ENCODE peak calls at places on chromosomes 4 and X, in nine cellular contexts. D is GM23248, O is PC-3, U is GM23338, N is hepatocyte, G is HCT116, K is SK-N-SH, X is OCI-LY7, L is neural progenitor cell. J is an unnamed sample.

GRCh38 chr4:69951602-69952001 is 13.9 kb downstream of the CSN2 start:
- DNase-seq in D (no peak), O (no peak), U (no peak), N (no peak), G (no peak), K (no peak), X (no peak), L (no peak), J (no peak)

GRCh38 chr4:157172011-157172410 is 48.5 kb upstream of the GRIA2 start:
- DNase-seq in D (peak), O (peak), U (no peak), N (no peak), G (peak), K (no peak), X (no peak), L (no peak), J (no peak)

GRCh38 chr4:144903953-144904711 is 193.9 kb downstream of the ANAPC10 start:
- DNase-seq in D (peak), O (peak), U (no peak), N (no peak), G (peak), K (no peak), X (no peak), L (no peak), J (no peak)

GRCh38 chr4:80173387-80173786 is 23.9 kb upstream of the PRDM8 start:
- DNase-seq in D (peak), O (peak), U (no peak), N (no peak), G (no peak), K (no peak), X (peak), L (peak), J (peak)

GRCh38 chr4:121791481-121791880 is 9.6 kb upstream of the EXOSC9 start:
- DNase-seq in D (peak), O (peak), U (no peak), N (no peak), G (no peak), K (no peak), X (no peak), L (no peak), J (no peak)

GRCh38 chr4:37953620-37954325 is 6.4 kb upstream of the PTTG2 start:
- DNase-seq in D (no peak), O (peak), U (no peak), N (no peak), G (no peak), K (no peak), X (no peak), L (no peak), J (no peak)

GRCh38 chr4:119205690-119206089 is 6.8 kb upstream of the USP53 start:
- DNase-seq in D (no peak), O (no peak), U (no peak), N (no peak), G (no peak), K (no peak), X (no peak), L (no peak), J (no peak)

GRCh38 chr4:142473218-142473959 is 372.7 kb downstream of the INPP4B start:
- DNase-seq in D (no peak), O (peak), U (no peak), N (no peak), G (no peak), K (no peak), X (no peak), L (no peak), J (no peak)

GRCh38 chr4:180335571-180335970 is 1907.6 kb upstream of the TENM3 start:
- DNase-seq in D (no peak), O (no peak), U (no peak), N (no peak), G (no peak), K (no peak), X (no peak), L (no peak), J (no peak)

GRCh38 chr4:185700048-185700447 is 111.9 kb downstream of the SORBS2 start:
- DNase-seq in D (peak), O (peak), U (no peak), N (no peak), G (no peak), K (peak), X (no peak), L (no peak), J (no peak)

GRCh38 chr4:513327-513726 is 14.3 kb downstream of the PIGG start:
- DNase-seq in D (no peak), O (no peak), U (no peak), N (no peak), G (no peak), K (no peak), X (no peak), L (no peak), J (no peak)

GRCh38 chr4:94032754-94033153 is 174.9 kb upstream of the SMARCAD1 start:
- DNase-seq in D (peak), O (no peak), U (peak), N (no peak), G (no peak), K (peak), X (no peak), L (peak), J (no peak)

GRCh38 chr4:2787230-2788100 is 5.4 kb upstream of the SH3BP2 start:
- DNase-seq in D (no peak), O (no peak), U (no peak), N (no peak), G (no peak), K (peak), X (peak), L (no peak), J (peak)

GRCh38 chr4:139403457-139403856 is 50.5 kb upstream of the RAB33B start:
- DNase-seq in D (no peak), O (peak), U (peak), N (no peak), G (no peak), K (no peak), X (peak), L (peak), J (no peak)

GRCh38 chrX:35726176-35726575 is 72.0 kb upstream of the MAGEB16 start:
- DNase-seq in D (peak), O (peak), U (peak), N (no peak), G (no peak), K (no peak), X (peak), L (no peak), J (peak)

GRCh38 chr4:98572697-98573096 is 85.7 kb downstream of the TSPAN5 start:
- DNase-seq in D (no peak), O (peak), U (no peak), N (no peak), G (no peak), K (no peak), X (no peak), L (no peak), J (no peak)

GRCh38 chr4:173014113-173014558 is 154.5 kb upstream of the GALNT7 start:
- DNase-seq in D (peak), O (peak), U (peak), N (peak), G (no peak), K (peak), X (peak), L (peak), J (no peak)

GRCh38 chrX:129600981-129601424 is 53.8 kb downstream of the APLN start:
- DNase-seq in D (peak), O (peak), U (peak), N (peak), G (no peak), K (peak), X (peak), L (peak), J (peak)

GRCh38 chrX:129612396-129612795 is 42.4 kb downstream of the APLN start:
- DNase-seq in D (no peak), O (no peak), U (no peak), N (no peak), G (no peak), K (no peak), X (no peak), L (no peak), J (no peak)

GRCh38 chrX:129609395-129609794 is 45.4 kb downstream of the APLN start:
- DNase-seq in D (no peak), O (no peak), U (no peak), N (no peak), G (no peak), K (no peak), X (no peak), L (no peak), J (no peak)

GRCh38 chrX:129606918-129607317 is 47.8 kb downstream of the APLN start:
- DNase-seq in D (peak), O (peak), U (peak), N (peak), G (peak), K (peak), X (peak), L (peak), J (peak)
- TF ChIP-seq EZH2phosphoT487 in D (no peak), O (no peak), U (no peak), N (no peak), G (no peak), K (no peak), X (no peak), L (no peak), J (no peak)

GRCh38 chr4:146522098-146522861 is 540 bp upstream of the SLC10A7 start:
- DNase-seq in D (peak), O (peak), U (peak), N (peak), G (peak), K (peak), X (peak), L (peak), J (peak)

GRCh38 chr4:146521543-146522097 is at the start of gene SLC10A7:
- DNase-seq in D (peak), O (peak), U (peak), N (peak), G (peak), K (peak), X (peak), L (peak), J (peak)

GRCh38 chr4:146520894-146521542 is 722 bp downstream of the SLC10A7 start:
- DNase-seq in D (peak), O (peak), U (peak), N (peak), G (no peak), K (peak), X (peak), L (peak), J (peak)

GRCh38 chr4:146524663-146525062 is 2.9 kb upstream of the SLC10A7 start:
- DNase-seq in D (no peak), O (no peak), U (no peak), N (no peak), G (no peak), K (no peak), X (no peak), L (no peak), J (no peak)

GRCh38 chr4:146522862-146523205 is 1.1 kb upstream of the SLC10A7 start:
- DNase-seq in D (peak), O (peak), U (peak), N (no peak), G (no peak), K (no peak), X (peak), L (no peak), J (no peak)
- TF ChIP-seq EZH2phosphoT487 in D (no peak), O (no peak), U (no peak), N (no peak), G (no peak), K (no peak), X (no peak), L (no peak), J (no peak)

GRCh38 chrX:28170713-28171112 is 189.5 kb upstream of the DCAF8L1 start:
- DNase-seq in D (no peak), O (no peak), U (no peak), N (no peak), G (no peak), K (no peak), X (no peak), L (no peak), J (no peak)
- TF ChIP-seq EZH2phosphoT487 in D (no peak), O (no peak), U (no peak), N (no peak), G (no peak), K (no peak), X (no peak), L (no peak), J (no peak)

GRCh38 chr4:52984469-52984868 is 122.4 kb downstream of the RASL11B start:
- DNase-seq in D (peak), O (peak), U (no peak), N (no peak), G (no peak), K (no peak), X (no peak), L (no peak), J (no peak)
- TF ChIP-seq EZH2phosphoT487 in D (no peak), O (no peak), U (no peak), N (no peak), G (no peak), K (no peak), X (no peak), L (no peak), J (no peak)